ENCODE peak calls at places on chromosomes 7 and 10, in seven cellular contexts. H, T, V, L, F, A and W are unnamed samples.
A peak's percentile ranks its signal among the peaks of the same experiment; 100 is the strongest.

GRCh38 chr10:126350216-126350992 is 37.9 kb downstream of the ADAM12 start:
- DNase-seq in H (no peak), T (no peak), L (peak; percentile 95), V (peak; percentile 92), A (peak; percentile 85), F (no peak), W (no peak)

GRCh38 chr10:805635-806305 is 116.3 kb upstream of the DIP2C start:
- DNase-seq in F (no peak), V (no peak), T (no peak), A (no peak), L (no peak), H (no peak), W (no peak)

GRCh38 chr10:122018951-122019413 is 30.0 kb downstream of the TACC2 start:
- DNase-seq in F (no peak), A (peak; percentile 16), L (no peak), H (no peak), V (no peak), T (no peak), W (no peak)

GRCh38 chr7:139602143-139602722 is 78.7 kb downstream of the CLEC2L start:
- DNase-seq in H (no peak), A (peak; percentile 10), F (no peak), V (peak; percentile 50), L (peak; percentile 24), T (no peak), W (no peak)

GRCh38 chr7:85489498-85489897 is 302.6 kb upstream of the SEMA3D start:
- DNase-seq in L (peak; percentile 78), H (no peak), A (peak; percentile 66), V (peak; percentile 93), F (no peak), T (no peak), W (no peak)

GRCh38 chr10:74244097-74244685 is 93.2 kb downstream of the ADK start:
- DNase-seq in L (no peak), H (peak; percentile 47), A (no peak), V (peak; percentile 70), T (no peak), F (no peak), W (no peak)

GRCh38 chr7:127678330-127678729 is 26.3 kb downstream of the SND1 start:
- DNase-seq in T (no peak), L (no peak), V (no peak), H (no peak), A (no peak), F (no peak), W (no peak)

GRCh38 chr7:35353481-35353880 is 99.6 kb upstream of the TBX20 start:
- DNase-seq in T (no peak), V (no peak), A (no peak), L (no peak), F (no peak), H (no peak), W (no peak)

GRCh38 chr7:29885626-29886025 is 79.3 kb downstream of the WIPF3 start:
- DNase-seq in A (no peak), H (no peak), T (no peak), V (no peak), F (no peak), L (no peak), W (no peak)

GRCh38 chr10:110443239-110444008 is 54.3 kb upstream of the DUSP5 start:
- DNase-seq in L (no peak), H (no peak), A (no peak), T (peak; percentile 1), V (no peak), F (no peak), W (no peak)

DNA sequence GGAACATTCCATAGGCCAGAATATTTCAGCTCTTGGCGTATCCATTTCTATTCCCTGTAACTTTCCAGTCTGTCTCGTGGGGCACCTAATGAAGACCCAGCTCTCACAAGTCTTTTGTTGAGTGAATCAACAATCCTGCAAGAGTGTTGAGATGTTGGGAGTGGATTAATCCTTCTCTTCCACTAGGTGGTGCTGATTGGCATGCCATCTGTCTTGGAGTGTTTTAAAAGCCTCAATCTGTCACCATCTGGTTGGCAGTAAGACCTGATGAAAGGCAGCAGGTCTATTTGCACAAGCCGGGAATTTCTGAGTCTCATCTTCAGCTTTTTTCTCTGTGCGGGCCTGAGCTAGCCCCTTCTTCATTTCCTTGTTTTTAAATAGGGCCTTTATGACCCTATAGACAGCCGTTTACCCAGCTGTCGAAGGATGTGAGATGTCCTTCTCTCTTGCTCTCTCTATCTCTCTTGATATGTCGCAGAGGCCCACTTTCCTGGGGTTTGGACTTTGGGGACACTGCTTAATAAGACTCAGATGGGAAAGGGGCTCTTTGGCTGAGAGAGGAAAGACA is 180.5 kb downstream of the ZNF365 start:
- DNase-seq in T (no peak), A (peak; percentile 54), V (peak; percentile 69), H (no peak), F (no peak), L (peak; percentile 41), W (no peak)
- TF ChIP-seq CTCF in T (peak; percentile 24), A (peak; percentile 57), V (peak; percentile 75), H (no peak), F (peak; percentile 41), L (peak; percentile 78), W (peak; percentile 42)

DNA sequence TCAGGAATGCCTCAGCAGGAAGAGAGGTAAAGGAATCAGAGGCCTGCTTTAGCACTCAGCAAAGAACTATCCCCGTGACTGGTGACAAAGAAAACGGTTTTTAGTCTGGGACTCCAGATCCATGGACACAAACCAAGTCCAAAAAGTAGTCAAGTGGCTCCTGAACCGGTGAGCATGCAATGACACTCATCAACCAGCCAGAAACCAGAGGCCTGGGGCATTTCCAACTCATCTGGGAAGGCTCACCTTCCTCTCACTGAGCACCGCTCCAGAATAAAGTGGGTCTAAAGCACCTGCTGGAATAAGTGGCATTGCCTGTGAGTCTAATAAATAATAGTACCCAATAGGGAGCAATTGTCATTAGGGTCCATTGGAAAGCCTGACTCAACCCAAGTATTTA is 17.9 kb upstream of the UCN3 start:
- DNase-seq in F (no peak), T (no peak), V (no peak), H (no peak), A (no peak), L (no peak), W (no peak)
- TF ChIP-seq CTCF in F (no peak), T (no peak), V (no peak), H (no peak), A (no peak), L (no peak), W (no peak)

GRCh38 chr10:100890141-100890695 is 22.5 kb upstream of the SLF2 start:
- DNase-seq in H (no peak), V (no peak), F (no peak), A (no peak), T (no peak), L (no peak), W (no peak)

GRCh38 chr10:100887761-100888296 is 24.9 kb upstream of the SLF2 start:
- DNase-seq in T (no peak), F (no peak), A (no peak), L (no peak), V (no peak), H (no peak), W (no peak)

GRCh38 chr10:100889546-100889945 is 23.2 kb upstream of the SLF2 start:
- DNase-seq in L (no peak), F (no peak), H (no peak), V (no peak), A (no peak), T (no peak), W (no peak)

GRCh38 chr10:100890696-100891271 is 22.0 kb upstream of the SLF2 start:
- DNase-seq in T (no peak), A (peak; percentile 80), V (peak; percentile 98), F (no peak), L (peak; percentile 97), H (peak; percentile 6), W (no peak)

DNA sequence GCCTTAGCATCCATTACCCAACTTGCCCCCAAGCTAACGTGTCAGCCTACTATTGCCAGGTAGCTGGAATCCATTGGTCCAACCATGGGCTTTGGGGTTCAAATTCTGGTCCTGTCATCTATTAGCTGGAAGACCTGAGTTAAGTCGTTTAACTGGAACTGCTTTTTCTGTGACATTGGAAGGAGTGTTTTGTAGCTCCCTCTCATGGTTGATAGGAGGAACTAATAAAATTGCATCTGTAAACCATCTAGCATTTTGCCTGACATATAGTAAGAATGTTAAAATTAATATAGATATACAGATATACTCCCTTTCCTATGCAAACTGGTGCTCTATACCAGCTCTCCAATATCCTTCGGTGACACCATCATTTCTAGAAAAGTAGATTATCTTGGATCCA is 23.8 kb upstream of the SLF2 start:
- DNase-seq in H (no peak), T (no peak), F (no peak), A (no peak), V (peak; percentile 35), L (no peak), W (no peak)
- TF ChIP-seq CTCF in H (no peak), T (no peak), F (peak; percentile 22), A (peak; percentile 27), V (peak; percentile 38), L (peak; percentile 46), W (peak; percentile 16)

GRCh38 chr7:149284850-149285580 is 23.0 kb downstream of the ZNF783 start:
- DNase-seq in F (peak; percentile 92), A (peak; percentile 75), V (peak; percentile 81), L (peak; percentile 88), T (peak; percentile 94), H (peak; percentile 95), W (no peak)
- TF ChIP-seq CTCF in F (no peak), A (no peak), V (no peak), L (no peak), T (no peak), H (no peak), W (no peak)

DNA sequence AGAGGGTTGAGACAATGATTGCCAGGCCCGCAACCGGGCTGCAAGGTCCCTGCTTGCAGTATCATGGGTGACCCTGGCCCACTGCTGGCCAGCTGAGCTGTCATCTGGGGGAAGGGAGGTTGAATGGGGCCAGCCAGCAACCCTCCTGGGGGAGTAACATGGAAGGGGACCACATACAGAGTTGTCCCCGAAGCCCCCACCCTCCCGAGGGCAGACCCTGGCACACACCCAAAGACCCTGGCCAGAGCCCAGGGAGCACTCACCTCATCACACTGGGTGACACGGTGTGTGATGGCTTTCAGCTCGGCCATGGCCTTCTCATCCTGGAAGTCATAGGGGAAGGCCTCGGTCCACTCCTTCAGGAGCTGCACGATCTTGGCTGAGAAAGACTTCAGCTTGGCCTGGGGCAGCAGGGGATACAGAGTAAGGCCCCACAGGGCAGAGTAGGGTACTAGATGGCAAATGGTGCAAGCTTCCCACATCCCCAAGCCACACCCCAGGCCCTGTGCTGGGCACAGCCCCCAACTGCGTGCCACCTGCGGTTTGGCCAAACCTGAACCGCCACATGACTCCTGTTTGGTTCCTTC is 63.4 kb downstream of the CSGALNACT2 start:
- DNase-seq in A (no peak), L (no peak), V (no peak), T (no peak), H (peak; percentile 4), F (peak; percentile 2), W (peak; percentile 13)
- TF ChIP-seq CTCF in A (no peak), L (no peak), V (no peak), T (no peak), H (no peak), F (no peak), W (no peak)

GRCh38 chr10:128932071-128932820 is 534.8 kb upstream of the MGMT start:
- DNase-seq in H (no peak), F (peak; percentile 10), V (no peak), L (no peak), T (no peak), A (no peak), W (no peak)
- TF ChIP-seq CTCF in H (no peak), F (no peak), V (no peak), L (no peak), T (no peak), A (no peak), W (no peak)